ENCODE peak calls at places on chromosomes 4 and X, in seven cellular contexts. S, X, Z, I, G, B and A are unnamed samples.

GRCh38 chr4:70902577-70903281 is 560 bp downstream of the MOB1B start:
- DNase-seq in S (no peak), X (no peak), Z (no peak), I (peak; percentile 27), G (no peak), B (no peak), A (no peak)

GRCh38 chrX:48589482-48590162 is 7.7 kb upstream of the WDR13 start:
- DNase-seq in S (no peak), X (no peak), Z (no peak), I (no peak), G (no peak), B (no peak), A (no peak)

GRCh38 chr4:119785963-119786362 is 157.4 kb upstream of the PDE5A start:
- DNase-seq in S (no peak), X (no peak), Z (no peak), I (peak; percentile 22), G (no peak), B (peak; percentile 10), A (no peak)

GRCh38 chr4:127985989-127986388 is 20.8 kb downstream of the ABHD18 start:
- DNase-seq in S (no peak), X (no peak), Z (no peak), I (no peak), G (no peak), B (no peak), A (no peak)

GRCh38 chr4:183599690-183600089 is 59.3 kb downstream of the RWDD4 start:
- DNase-seq in S (no peak), X (no peak), Z (no peak), I (no peak), G (no peak), B (no peak), A (peak; percentile 21)

GRCh38 chrX:103417933-103418332 is 41.6 kb downstream of the BEX3 start:
- DNase-seq in S (no peak), X (no peak), Z (no peak), I (no peak), G (no peak), B (no peak), A (no peak)

GRCh38 chrX:8755116-8755515 is 23.2 kb upstream of the ANOS1 start:
- DNase-seq in S (no peak), X (no peak), Z (no peak), I (no peak), G (no peak), B (no peak), A (no peak)

GRCh38 chr4:177051473-177052060 is 258.1 kb upstream of the NEIL3 start:
- DNase-seq in S (no peak), X (no peak), Z (no peak), I (no peak), G (no peak), B (no peak), A (peak; percentile 63)

GRCh38 chr4:148444296-148445070 is 2.3 kb upstream of the NR3C2 start:
- DNase-seq in S (peak; percentile 23), X (peak; percentile 61), Z (peak; percentile 25), I (no peak), G (peak; percentile 82), B (no peak), A (peak; percentile 18)

GRCh38 chrX:44705817-44706551 is 137.8 kb upstream of the DUSP21 start:
- DNase-seq in S (no peak), X (no peak), Z (no peak), I (peak; percentile 1), G (no peak), B (no peak), A (no peak)

GRCh38 chr4:151807220-151807619 is 46.4 kb upstream of the GATB start:
- DNase-seq in S (no peak), X (no peak), Z (peak; percentile 71), I (peak; percentile 13), G (no peak), B (no peak), A (no peak)

GRCh38 chr4:82388405-82388804 is 14.6 kb upstream of the HNRNPD start:
- DNase-seq in S (no peak), X (no peak), Z (no peak), I (no peak), G (no peak), B (no peak), A (no peak)

GRCh38 chrX:139194571-139195280 is 335.8 kb upstream of the F9 start:
- DNase-seq in S (no peak), X (no peak), Z (peak; percentile 15), I (no peak), G (peak; percentile 76), B (peak; percentile 24), A (no peak)

GRCh38 chr4:172648471-172648870 is 520.1 kb upstream of the GALNT7 start:
- DNase-seq in S (no peak), X (no peak), Z (no peak), I (no peak), G (no peak), B (peak; percentile 21), A (no peak)

GRCh38 chrX:65874765-65875164 is 165.1 kb downstream of the VSIG4 start:
- DNase-seq in S (no peak), X (no peak), Z (no peak), I (no peak), G (no peak), B (no peak), A (no peak)

GRCh38 chr4:95540227-95540626 is 8.5 kb downstream of the UNC5C start:
- DNase-seq in S (no peak), X (no peak), Z (no peak), I (no peak), G (no peak), B (no peak), A (no peak)

GRCh38 chrX:124232523-124233201 is 99.8 kb upstream of the TEX13D start:
- DNase-seq in S (no peak), X (no peak), Z (no peak), I (no peak), G (no peak), B (peak; percentile 37), A (peak; percentile 54)

GRCh38 chr4:111546881-111547280 is 598.4 kb upstream of the FAM241A start:
- DNase-seq in S (no peak), X (no peak), Z (no peak), I (peak; percentile 8), G (no peak), B (no peak), A (no peak)

GRCh38 chr4:117093581-117093980 is 8.2 kb upstream of the TRAM1L1 start:
- DNase-seq in S (no peak), X (no peak), Z (no peak), I (peak; percentile 2), G (no peak), B (no peak), A (no peak)

GRCh38 chrX:57282568-57282967 is 3.9 kb upstream of the FAAH2 start:
- DNase-seq in S (no peak), X (no peak), Z (no peak), I (no peak), G (no peak), B (no peak), A (no peak)

GRCh38 chrX:114584983-114585842 is 1.3 kb downstream of the HTR2C start:
- DNase-seq in S (no peak), X (no peak), Z (no peak), I (no peak), G (no peak), B (no peak), A (no peak)

GRCh38 chrX:119094819-119095218 is 22.0 kb downstream of the CT47C1 start:
- DNase-seq in S (no peak), X (no peak), Z (no peak), I (no peak), G (no peak), B (no peak), A (peak; percentile 1)

GRCh38 chrX:71930298-71930697 is 19.7 kb downstream of the NHSL2 start:
- DNase-seq in S (no peak), X (no peak), Z (no peak), I (peak; percentile 77), G (no peak), B (no peak), A (no peak)

GRCh38 chr4:91127891-91128290 is 1000.7 kb downstream of the CCSER1 start:
- DNase-seq in S (no peak), X (no peak), Z (peak; percentile 9), I (no peak), G (no peak), B (no peak), A (no peak)

GRCh38 chr4:136680271-136680670 is 852.0 kb downstream of the PCDH18 start:
- DNase-seq in S (no peak), X (no peak), Z (no peak), I (no peak), G (no peak), B (no peak), A (no peak)

GRCh38 chrX:53312946-53313745 is 31.8 kb upstream of the IQSEC2 start:
- DNase-seq in S (peak; percentile 78), X (peak; percentile 49), Z (peak; percentile 38), I (peak; percentile 43), G (no peak), B (peak; percentile 43), A (peak; percentile 38)

GRCh38 chrX:77785400-77785745 is 643 bp downstream of the ATRX start:
- DNase-seq in S (no peak), X (no peak), Z (peak; percentile 4), I (peak; percentile 11), G (no peak), B (no peak), A (peak; percentile 24)

GRCh38 chr4:14897217-14897616 is 105.1 kb upstream of the CPEB2 start:
- DNase-seq in S (no peak), X (no peak), Z (no peak), I (no peak), G (no peak), B (no peak), A (no peak)

GRCh38 chr4:118289794-118290193 is 63.0 kb downstream of the PRSS12 start:
- DNase-seq in S (no peak), X (no peak), Z (no peak), I (peak; percentile 95), G (no peak), B (peak; percentile 75), A (no peak)

GRCh38 chrX:108712886-108713285 is 23.5 kb downstream of the IRS4 start:
- DNase-seq in S (no peak), X (no peak), Z (no peak), I (no peak), G (no peak), B (no peak), A (no peak)
- TF ChIP-seq CTCF in S (no peak), X (no peak), Z (no peak), I (no peak), G (no peak), B (no peak), A (no peak)

GRCh38 chr4:43709443-43709842 is 739.2 kb downstream of the KCTD8 start:
- DNase-seq in S (no peak), X (no peak), Z (no peak), I (no peak), G (no peak), B (no peak), A (no peak)
- TF ChIP-seq CTCF in S (no peak), X (no peak), Z (no peak), I (no peak), G (no peak), B (no peak), A (no peak)

GRCh38 chrX:30343206-30343605 is 34.0 kb upstream of the NR0B1 start:
- DNase-seq in S (no peak), X (no peak), Z (no peak), I (no peak), G (no peak), B (no peak), A (no peak)
- TF ChIP-seq CTCF in S (no peak), X (no peak), Z (no peak), I (no peak), G (no peak), B (no peak), A (no peak)

DNA sequence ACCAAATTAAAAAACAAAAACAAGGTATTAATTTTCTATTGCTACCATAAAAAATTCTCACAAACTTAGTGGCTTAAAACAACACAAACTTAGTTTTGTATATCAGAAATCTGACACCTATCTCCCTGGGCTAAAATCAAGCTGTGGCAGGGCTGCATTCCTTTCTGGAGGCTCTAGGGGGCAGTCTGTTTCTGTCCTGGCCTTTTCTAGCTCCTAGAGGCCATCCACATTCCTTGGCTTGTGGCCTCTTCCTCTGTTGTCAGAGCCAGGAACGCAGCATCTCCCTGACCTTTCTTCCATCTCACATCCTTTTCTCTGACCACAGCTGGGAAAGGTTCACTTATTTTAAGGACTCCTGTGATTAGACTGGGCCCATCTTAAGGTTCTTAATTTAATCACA is 38.9 kb upstream of the TLR2 start:
- DNase-seq in S (no peak), X (no peak), Z (no peak), I (no peak), G (no peak), B (no peak), A (no peak)
- TF ChIP-seq CTCF in S (no peak), X (no peak), Z (no peak), I (peak; percentile 15), G (peak; percentile 19), B (peak; percentile 11), A (peak; percentile 43)